ENCODE peak calls at places on chromosomes 2 and 18, in five cellular contexts. L, G, X, V and Y are unnamed samples.

GRCh38 chr2:176789751-176790150 is 422.8 kb upstream of the HNRNPA3 start:
- DNase-seq in G (no peak), L (no peak), V (no peak), X (no peak), Y (no peak)

GRCh38 chr2:149661844-149662243 is 74.3 kb upstream of the MMADHC start:
- DNase-seq in V (no peak), X (peak), G (no peak), L (no peak), Y (peak)

GRCh38 chr2:203070615-203071547 is 56.2 kb downstream of the NBEAL1 start:
- DNase-seq in L (no peak), V (no peak), G (no peak), X (no peak), Y (no peak)

GRCh38 chr2:18546586-18546985 is 13.9 kb downstream of the RDH14 start:
- DNase-seq in X (no peak), V (no peak), G (no peak), L (peak), Y (no peak)

GRCh38 chr2:59887348-59887747 is 666.1 kb downstream of the BCL11A start:
- DNase-seq in L (no peak), G (no peak), V (no peak), X (no peak), Y (no peak)

GRCh38 chr2:222563319-222563718 is 92.6 kb downstream of the FARSB start:
- DNase-seq in X (no peak), G (no peak), L (no peak), V (no peak), Y (no peak)

GRCh38 chr2:85796046-85796548 is 42.3 kb downstream of the ATOH8 start:
- DNase-seq in G (no peak), X (no peak), V (no peak), L (no peak), Y (no peak)

GRCh38 chr2:161036926-161037325 is 123.3 kb upstream of the TANK start:
- DNase-seq in L (no peak), G (no peak), V (no peak), X (no peak), Y (no peak)

GRCh38 chr2:127404466-127405251 is 13.6 kb upstream of the PROC start:
- DNase-seq in L (no peak), V (peak), G (no peak), X (no peak), Y (no peak)

GRCh38 chr2:168336786-168337388 is 89.5 kb upstream of the STK39 start:
- DNase-seq in X (no peak), V (peak), G (no peak), L (peak), Y (peak)

GRCh38 chr2:95050385-95051300 is 25.1 kb downstream of the MAL start:
- DNase-seq in G (no peak), L (no peak), V (no peak), X (no peak), Y (no peak)

GRCh38 chr2:203824057-203824456 is 43.5 kb upstream of the CTLA4 start:
- DNase-seq in V (peak), L (no peak), G (no peak), X (no peak), Y (no peak)

GRCh38 chr2:27710640-27711430 is 47.1 kb downstream of the SLC4A1AP start:
- DNase-seq in V (peak), G (no peak), X (no peak), L (no peak), Y (no peak)

GRCh38 chr2:12717191-12717987 is 653 bp downstream of the TRIB2 start:
- DNase-seq in V (no peak), X (no peak), L (no peak), G (peak), Y (peak)

GRCh38 chr2:177673602-177674595 is 281.3 kb downstream of the AGPS start:
- DNase-seq in X (no peak), L (peak), V (no peak), G (no peak), Y (no peak)

GRCh38 chr2:70767094-70767698 is 804 bp downstream of the ADD2 start:
- DNase-seq in X (no peak), V (no peak), G (peak), L (no peak), Y (no peak)

GRCh38 chr2:158745067-158745865 is 49.9 kb upstream of the DAPL1 start:
- DNase-seq in L (peak), V (no peak), G (no peak), X (no peak), Y (peak)

GRCh38 chr2:118761791-118762190 is 85.7 kb downstream of the EN1 start:
- DNase-seq in G (no peak), V (no peak), X (no peak), L (no peak), Y (no peak)

GRCh38 chr2:209298601-209299000 is 125.2 kb upstream of the MAP2 start:
- DNase-seq in X (no peak), V (no peak), G (no peak), L (no peak), Y (no peak)

GRCh38 chr2:221097568-221097915 is 474.6 kb downstream of the EPHA4 start:
- DNase-seq in V (no peak), G (no peak), X (no peak), L (no peak), Y (no peak)

GRCh38 chr18:7609617-7610016 is 42.5 kb downstream of the PTPRM start:
- DNase-seq in X (no peak), V (peak), L (no peak), G (no peak), Y (no peak)

GRCh38 chr2:200159366-200159720 is 147.2 kb upstream of the SPATS2L start:
- DNase-seq in L (no peak), X (no peak), V (peak), G (no peak), Y (no peak)

GRCh38 chr18:13836559-13836958 is 12.6 kb downstream of the MC5R start:
- DNase-seq in L (no peak), G (no peak), X (no peak), V (no peak), Y (no peak)

GRCh38 chr2:113070606-113070975 is 2.8 kb downstream of the IL1F10 start:
- DNase-seq in X (no peak), V (no peak), G (no peak), L (no peak), Y (no peak)

GRCh38 chr2:45661828-45662227 is 10.4 kb downstream of the PRKCE start:
- DNase-seq in L (no peak), X (no peak), G (no peak), V (no peak), Y (no peak)

GRCh38 chr2:165839610-165840009 is 45.6 kb upstream of the GALNT3 start:
- DNase-seq in X (no peak), G (no peak), L (no peak), V (no peak), Y (no peak)

GRCh38 chr2:233428008-233428407 is 73.7 kb downstream of the DGKD start:
- DNase-seq in L (no peak), V (no peak), G (no peak), X (no peak), Y (no peak)

GRCh38 chr2:43885233-43885632 is 46.5 kb downstream of the ABCG8 start:
- DNase-seq in X (no peak), G (no peak), L (no peak), V (no peak), Y (no peak)

GRCh38 chr2:50777954-50778353 is 254.0 kb downstream of the NRXN1 start:
- DNase-seq in L (no peak), X (no peak), G (no peak), V (no peak), Y (no peak)

GRCh38 chr2:201093573-201093972 is 21.8 kb downstream of the NDUFB3 start:
- DNase-seq in G (no peak), X (no peak), V (no peak), L (no peak), Y (no peak)

GRCh38 chr18:45830917-45831316 is 5.4 kb downstream of the SIGLEC15 start:
- DNase-seq in G (no peak), X (no peak), L (no peak), V (no peak), Y (no peak)

GRCh38 chr2:100012575-100012974 is 129.8 kb downstream of the AFF3 start:
- DNase-seq in X (no peak), G (no peak), V (no peak), L (no peak), Y (no peak)

GRCh38 chr2:100016756-100017155 is 125.6 kb downstream of the AFF3 start:
- DNase-seq in G (no peak), V (no peak), L (no peak), X (no peak), Y (no peak)

GRCh38 chr2:100011272-100011711 is 131.1 kb downstream of the AFF3 start:
- DNase-seq in V (no peak), L (no peak), G (no peak), X (no peak), Y (no peak)

GRCh38 chr2:100015849-100016248 is 126.5 kb downstream of the AFF3 start:
- DNase-seq in L (no peak), X (no peak), G (no peak), V (no peak), Y (no peak)

DNA sequence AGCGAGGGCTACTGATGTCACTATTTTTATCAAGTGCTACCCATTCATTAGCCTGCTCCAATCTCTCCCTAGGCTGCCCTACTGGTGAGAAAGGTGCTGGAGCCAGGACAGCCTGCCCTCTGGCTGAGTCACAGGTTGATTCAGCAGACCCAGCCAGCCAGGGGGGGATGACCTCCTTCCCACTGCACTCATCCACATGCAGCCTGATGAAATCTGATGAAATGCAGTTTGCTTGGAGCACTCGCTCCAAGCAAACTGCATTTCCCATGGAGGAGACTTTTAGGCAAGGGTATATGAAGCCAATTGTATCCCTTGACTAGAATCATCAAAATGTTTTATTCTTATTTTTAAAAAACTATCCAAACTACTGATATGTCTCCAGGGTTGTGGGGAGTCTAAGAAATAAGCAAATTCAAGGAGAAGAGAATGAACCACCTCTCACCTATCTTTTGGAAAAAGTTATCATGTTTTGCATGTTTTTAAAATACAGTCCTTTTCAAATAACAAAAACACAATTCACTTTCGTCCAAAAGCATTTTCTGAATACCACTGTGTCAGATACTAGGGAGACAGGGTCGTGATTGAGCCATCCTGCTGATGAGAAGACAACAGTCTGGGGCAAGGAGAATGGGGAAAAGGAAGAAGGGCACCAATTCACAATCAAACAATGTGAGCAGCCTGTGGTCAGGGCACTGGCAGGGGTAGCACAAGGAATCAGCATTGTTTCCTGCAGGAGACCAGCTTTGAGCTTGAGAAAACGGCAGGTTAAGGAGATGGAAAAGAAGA is 128.3 kb downstream of the AFF3 start:
- DNase-seq in V (no peak), L (no peak), G (no peak), X (peak), Y (no peak)
- TF ChIP-seq POLR2AphosphoS5 in V (no peak), L (no peak), G (no peak), X (no peak), Y (no peak)

DNA sequence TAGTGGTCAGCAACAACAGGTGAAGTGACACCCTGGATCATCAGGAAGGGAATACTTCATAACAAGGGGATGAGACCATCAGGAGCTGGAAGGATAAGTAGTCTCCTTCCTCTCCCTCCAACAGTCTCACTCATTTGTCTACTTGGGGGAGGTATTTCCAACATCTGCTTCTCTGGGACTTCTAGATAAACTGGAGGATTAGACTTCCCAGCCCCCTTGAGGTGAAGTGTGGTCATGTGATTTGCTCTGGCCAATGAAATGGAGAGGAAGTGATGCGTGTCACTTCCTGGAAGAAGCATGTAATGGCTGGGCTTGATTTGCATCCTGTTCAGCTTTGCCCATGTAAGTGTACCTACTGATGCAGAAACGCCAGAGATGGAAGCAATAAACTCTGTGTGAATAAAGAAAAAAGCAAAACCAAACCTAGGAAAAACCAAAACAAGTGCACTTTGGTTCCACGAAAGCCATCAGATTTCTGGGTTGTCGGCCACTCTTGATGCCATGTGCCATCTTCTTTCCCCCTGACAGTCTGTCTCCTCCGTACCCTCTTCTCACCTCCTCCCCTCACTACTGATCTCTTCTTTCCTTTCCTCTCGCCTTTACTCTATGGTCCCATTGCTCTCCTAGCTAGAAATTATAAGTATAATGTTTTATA is 76.1 kb upstream of the DNMT3A start:
- DNase-seq in X (no peak), V (no peak), G (peak), L (no peak), Y (no peak)
- TF ChIP-seq POLR2AphosphoS5 in X (no peak), V (no peak), G (no peak), L (no peak), Y (no peak)

GRCh38 chr2:216687111-216687510 is 8.2 kb downstream of the IGFBP5 start:
- DNase-seq in V (no peak), G (no peak), X (no peak), L (no peak), Y (no peak)

GRCh38 chr2:216680951-216681629 is 14.3 kb downstream of the IGFBP5 start:
- DNase-seq in X (no peak), G (no peak), V (no peak), L (no peak), Y (no peak)

GRCh38 chr2:216681683-216682082 is 13.7 kb downstream of the IGFBP5 start:
- DNase-seq in X (no peak), G (no peak), L (no peak), V (no peak), Y (no peak)

GRCh38 chr2:216685327-216685875 is 9.9 kb downstream of the IGFBP5 start:
- DNase-seq in G (no peak), L (no peak), X (no peak), V (no peak), Y (no peak)

DNA sequence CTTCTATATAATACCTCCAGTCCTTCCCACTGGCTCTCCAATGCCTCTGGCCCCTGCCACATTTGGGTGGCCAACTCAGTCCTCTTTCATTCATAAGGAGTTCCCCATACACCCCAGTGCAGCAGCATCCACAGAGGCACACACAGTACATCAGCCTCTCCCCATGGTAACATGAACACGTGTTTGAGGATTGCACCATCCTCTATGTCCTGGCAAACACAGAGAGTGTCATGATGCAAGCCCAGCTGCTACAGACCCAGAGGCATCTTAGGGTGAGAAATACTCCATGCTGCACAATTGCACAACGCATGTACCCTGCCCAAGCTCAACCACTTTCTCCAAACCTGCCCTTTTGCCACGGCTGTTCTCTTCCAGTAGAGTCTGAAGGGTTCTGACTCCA is 11.5 kb downstream of the IGFBP5 start:
- DNase-seq in G (no peak), V (peak), X (no peak), L (peak), Y (no peak)
- TF ChIP-seq POLR2AphosphoS5 in G (no peak), V (peak), X (no peak), L (no peak), Y (peak)

GRCh38 chr2:216491757-216492635 is 6.6 kb upstream of the RPL37A start:
- DNase-seq in X (no peak), L (peak), V (no peak), G (no peak), Y (no peak)
- TF ChIP-seq POLR2AphosphoS5 in X (no peak), L (no peak), V (no peak), G (no peak), Y (no peak)

GRCh38 chr2:217919781-217920351 is 82.9 kb downstream of the TNS1 start:
- DNase-seq in X (no peak), L (no peak), V (no peak), G (no peak), Y (no peak)

GRCh38 chr2:217922101-217923006 is 80.4 kb downstream of the TNS1 start:
- DNase-seq in G (peak), L (no peak), V (no peak), X (no peak), Y (peak)

GRCh38 chr2:217924346-217924901 is 78.4 kb downstream of the TNS1 start:
- DNase-seq in X (no peak), V (no peak), L (no peak), G (no peak), Y (no peak)

GRCh38 chr2:217920879-217921603 is 81.8 kb downstream of the TNS1 start:
- DNase-seq in V (no peak), L (no peak), X (no peak), G (no peak), Y (no peak)

GRCh38 chr2:217923007-217923686 is 79.6 kb downstream of the TNS1 start:
- DNase-seq in L (no peak), G (no peak), V (no peak), X (no peak), Y (no peak)
- TF ChIP-seq POLR2AphosphoS5 in L (no peak), G (no peak), V (no peak), X (no peak), Y (no peak)

GRCh38 chr2:133342283-133342895 is 225.9 kb downstream of the NCKAP5 start:
- DNase-seq in G (no peak), X (no peak), V (no peak), L (no peak), Y (no peak)
- TF ChIP-seq POLR2AphosphoS5 in G (no peak), X (no peak), V (no peak), L (no peak), Y (no peak)